ENCODE peak calls at places on chromosomes 16 and 17, in six cellular contexts. X is tibial nerve, Y is heart left ventricle, U is lower leg skin, T is uterus, G is A549. Z is an unnamed sample.

GRCh38 chr16:24729967-24730815 is 740 bp downstream of the TNRC6A start:
- DNase-seq in X (no peak), Y (peak), U (no peak), T (peak), G (peak), Z (no peak)

GRCh38 chr17:15941781-15942180 is 3.1 kb upstream of the ADORA2B start:
- DNase-seq in X (no peak), Y (no peak), U (no peak), T (no peak), G (no peak), Z (no peak)

GRCh38 chr17:81576621-81577277 is 24.6 kb upstream of the FAAP100 start:
- DNase-seq in X (no peak), Y (no peak), U (no peak), T (no peak), G (peak), Z (no peak)

GRCh38 chr16:54347961-54348360 is 61.4 kb upstream of the IRX3 start:
- DNase-seq in X (no peak), Y (no peak), U (no peak), T (no peak), G (no peak), Z (no peak)

GRCh38 chr17:40542562-40543411 is 22.5 kb downstream of the CCR7 start:
- DNase-seq in X (peak), Y (peak), U (peak), T (peak), G (peak), Z (peak)

GRCh38 chr17:6657633-6658287 is 6.2 kb downstream of the C17orf100 start:
- DNase-seq in X (no peak), Y (no peak), U (peak), T (no peak), G (no peak), Z (no peak)

GRCh38 chr16:80014241-80014939 is 413.9 kb upstream of the MAF start:
- DNase-seq in X (no peak), Y (no peak), U (no peak), T (no peak), G (no peak), Z (no peak)

GRCh38 chr16:57741660-57742191 is 6.2 kb downstream of the KATNB1 start:
- DNase-seq in X (no peak), Y (no peak), U (no peak), T (no peak), G (no peak), Z (no peak)

GRCh38 chr17:17035490-17035889 is 6.8 kb upstream of the MPRIP start:
- DNase-seq in X (no peak), Y (no peak), U (no peak), T (no peak), G (no peak), Z (no peak)

GRCh38 chr16:10556240-10556639 is 24.2 kb downstream of the EMP2 start:
- DNase-seq in X (no peak), Y (no peak), U (no peak), T (no peak), G (no peak), Z (no peak)

GRCh38 chr16:67444259-67445125 is 13.6 kb downstream of the HSD11B2 start:
- DNase-seq in X (no peak), Y (no peak), U (no peak), T (no peak), G (no peak), Z (no peak)

GRCh38 chr16:86049641-86050040 is 150.7 kb downstream of the IRF8 start:
- DNase-seq in X (no peak), Y (no peak), U (no peak), T (no peak), G (no peak), Z (no peak)

GRCh38 chr17:42251115-42251514 is 25.1 kb downstream of the STAT5B start:
- DNase-seq in X (no peak), Y (no peak), U (no peak), T (no peak), G (peak), Z (no peak)

GRCh38 chr16:65059421-65059980 is 62.4 kb downstream of the CDH11 start:
- DNase-seq in X (no peak), Y (no peak), U (no peak), T (no peak), G (no peak), Z (no peak)

GRCh38 chr16:57530531-57531252 is 5.7 kb downstream of the CCDC102A start:
- DNase-seq in X (no peak), Y (no peak), U (peak), T (peak), G (no peak), Z (peak)

GRCh38 chr17:83156408-83156807 is 77.0 kb downstream of the METRNL start:
- DNase-seq in X (peak), Y (no peak), U (peak), T (no peak), G (no peak), Z (no peak)

GRCh38 chr16:11309895-11310633 is 28.9 kb upstream of the PRM1 start:
- DNase-seq in X (no peak), Y (no peak), U (no peak), T (no peak), G (no peak), Z (no peak)

GRCh38 chr17:16027708-16028584 is 28.3 kb downstream of the TTC19 start:
- DNase-seq in X (no peak), Y (no peak), U (no peak), T (peak), G (peak), Z (no peak)

GRCh38 chr17:18896146-18896545 is 38.2 kb downstream of the PRPSAP2 start:
- DNase-seq in X (no peak), Y (no peak), U (no peak), T (no peak), G (no peak), Z (no peak)

GRCh38 chr17:68468334-68468733 is 11.0 kb upstream of the WIPI1 start:
- DNase-seq in X (no peak), Y (peak), U (no peak), T (no peak), G (no peak), Z (no peak)

GRCh38 chr16:19131809-19132777 is 18.3 kb downstream of the ITPRIPL2 start:
- DNase-seq in X (no peak), Y (no peak), U (peak), T (no peak), G (no peak), Z (no peak)

GRCh38 chr17:81858170-81858966 is 2.0 kb downstream of the P4HB start:
- DNase-seq in X (no peak), Y (no peak), U (no peak), T (no peak), G (no peak), Z (no peak)

GRCh38 chr17:2689411-2690164 is 22.0 kb downstream of the CLUH start:
- DNase-seq in X (no peak), Y (peak), U (peak), T (no peak), G (no peak), Z (peak)

GRCh38 chr17:32223703-32224102 is 41.9 kb upstream of the RHBDL3 start:
- DNase-seq in X (no peak), Y (no peak), U (no peak), T (no peak), G (no peak), Z (no peak)

GRCh38 chr17:45225964-45226530 is 4.4 kb downstream of the FMNL1 start:
- DNase-seq in X (peak), Y (peak), U (peak), T (peak), G (no peak), Z (peak)

GRCh38 chr16:82329504-82330192 is 159.6 kb upstream of the MPHOSPH6 start:
- DNase-seq in X (no peak), Y (no peak), U (no peak), T (no peak), G (no peak), Z (peak)

GRCh38 chr17:69870751-69871199 is 204.2 kb upstream of the KCNJ16 start:
- DNase-seq in X (no peak), Y (no peak), U (no peak), T (no peak), G (no peak), Z (peak)

GRCh38 chr16:66850115-66850815 is 6.1 kb downstream of the CA7 start:
- DNase-seq in X (no peak), Y (no peak), U (no peak), T (no peak), G (no peak), Z (peak)

GRCh38 chr17:73292031-73292531 is 19.7 kb downstream of the CDC42EP4 start:
- DNase-seq in X (no peak), Y (peak), U (no peak), T (no peak), G (no peak), Z (no peak)

GRCh38 chr16:1277016-1277944 is 21.4 kb downstream of the TPSD1 start:
- DNase-seq in X (no peak), Y (no peak), U (no peak), T (no peak), G (no peak), Z (no peak)

GRCh38 chr17:17114592-17115225 is 72.5 kb downstream of the MPRIP start:
- DNase-seq in X (no peak), Y (no peak), U (no peak), T (no peak), G (no peak), Z (no peak)

GRCh38 chr16:83689385-83689831 is 118.4 kb upstream of the HSBP1 start:
- DNase-seq in X (no peak), Y (no peak), U (no peak), T (peak), G (no peak), Z (no peak)

DNA sequence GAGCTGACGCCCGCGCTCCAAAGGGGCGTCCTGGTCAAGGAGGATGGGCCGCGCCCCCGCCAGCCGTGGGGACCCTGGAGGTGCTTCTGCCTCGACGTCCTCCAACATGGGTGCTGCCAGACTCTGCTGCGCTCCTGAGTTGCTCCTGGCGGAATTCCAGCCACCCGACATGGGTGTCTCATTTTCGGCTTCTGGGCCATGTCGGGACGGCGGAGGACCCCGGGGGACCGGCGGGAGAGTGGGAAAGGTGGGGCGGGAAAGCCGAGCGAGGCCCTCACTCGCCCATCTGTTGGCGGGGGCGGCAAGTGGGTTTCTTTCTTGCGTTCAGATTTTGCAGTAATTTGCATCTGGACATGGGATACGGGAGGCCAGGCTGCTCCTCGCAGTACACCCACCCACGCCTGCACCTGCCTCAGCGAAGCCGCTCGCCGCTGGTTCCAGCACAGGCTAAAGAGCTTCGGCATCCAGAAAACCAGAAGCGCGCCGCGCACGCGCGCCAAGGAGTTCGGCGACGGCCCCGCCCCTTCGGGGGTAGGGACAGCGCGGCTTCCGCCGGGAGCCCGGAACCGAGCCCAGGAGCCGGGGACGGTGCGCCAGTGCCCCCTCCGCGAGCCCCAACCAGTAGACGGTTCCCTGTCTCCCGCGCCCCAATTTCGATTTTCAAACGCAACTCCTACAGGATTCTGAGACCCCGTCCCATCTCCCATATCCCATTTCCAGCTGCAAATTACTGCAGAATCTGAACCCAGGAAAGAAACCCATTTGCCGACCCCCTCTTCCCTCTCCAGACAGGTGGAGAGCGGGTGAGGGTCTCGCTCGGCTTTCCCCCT is at the start of gene ARMC7:
- DNase-seq in X (peak), Y (peak), U (peak), T (peak), G (peak), Z (peak)
- TF ChIP-seq POLR2A in X (peak), Y (peak), U (no peak), T (peak), G (peak), Z (peak)

DNA sequence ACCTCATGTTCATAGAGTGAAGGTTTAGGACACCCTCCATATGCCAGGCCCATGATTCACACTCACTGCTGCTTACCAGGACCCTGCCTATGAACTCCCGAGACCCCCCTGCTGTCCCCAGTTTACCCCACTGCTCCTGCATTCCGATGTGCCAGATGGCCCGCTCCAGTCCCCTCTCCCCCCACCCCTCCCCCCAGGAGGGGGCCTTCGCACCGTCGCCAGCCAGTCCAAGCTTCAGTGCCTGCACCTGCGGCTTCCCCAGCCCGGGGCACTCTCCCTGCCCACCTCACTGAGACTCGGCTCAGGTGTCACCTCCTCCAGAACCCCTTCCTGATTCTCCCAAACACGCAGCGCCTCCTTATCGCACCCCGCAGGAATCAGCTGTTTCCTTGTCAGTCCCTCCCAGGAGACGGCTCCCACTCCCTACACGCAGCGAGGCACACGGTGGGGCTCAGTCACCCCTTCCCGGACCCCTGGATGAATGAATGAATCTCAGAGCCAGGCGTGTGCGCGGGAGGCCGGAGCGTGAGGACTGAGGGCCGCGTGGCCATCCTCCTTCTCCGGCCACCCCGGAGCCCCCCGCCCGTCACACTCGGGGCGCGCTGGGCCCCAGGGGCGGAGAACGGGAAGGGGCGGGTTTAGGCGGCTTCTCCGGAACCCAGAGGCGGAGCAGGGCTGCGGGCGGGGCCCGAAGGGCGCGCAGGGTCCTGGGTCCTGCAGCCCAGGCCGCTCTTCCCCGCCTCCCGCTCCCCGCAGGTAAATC is 1.7 kb downstream of the MYO1C start:
- DNase-seq in X (no peak), Y (peak), U (peak), T (peak), G (peak), Z (no peak)
- TF ChIP-seq POLR2A in X (peak), Y (peak), U (no peak), T (peak), G (peak), Z (peak)

GRCh38 chr16:68754117-68754792 is 17.2 kb downstream of the CDH1 start:
- DNase-seq in X (no peak), Y (no peak), U (no peak), T (no peak), G (no peak), Z (no peak)
- TF ChIP-seq POLR2A in X (no peak), Y (no peak), U (no peak), T (no peak), G (no peak), Z (no peak)

DNA sequence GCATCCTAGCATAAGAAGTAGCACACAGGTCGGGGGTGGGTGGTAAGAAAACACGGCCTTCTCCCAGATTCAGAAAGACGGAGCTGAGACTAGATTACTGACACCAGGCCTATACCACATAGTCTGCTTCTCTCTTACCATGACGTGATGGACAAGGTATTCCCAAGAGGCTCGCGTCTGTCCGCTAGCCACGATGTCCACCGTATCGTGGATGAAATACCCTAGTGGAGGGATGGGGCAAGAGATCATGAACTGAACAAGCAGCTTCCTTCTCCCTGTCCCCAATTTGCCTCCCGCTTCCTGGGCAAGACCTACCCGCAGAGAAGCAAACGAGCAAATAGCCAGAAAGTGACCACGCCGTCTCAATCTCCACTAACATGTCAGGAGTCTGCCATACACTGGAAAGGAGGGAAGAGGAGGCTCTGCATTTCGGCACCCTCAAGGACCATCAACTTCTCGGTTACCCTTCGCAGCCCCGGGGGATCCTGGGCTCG is 820 bp downstream of the TLCD1 start:
- DNase-seq in X (no peak), Y (no peak), U (no peak), T (no peak), G (peak), Z (no peak)
- TF ChIP-seq POLR2A in X (no peak), Y (no peak), U (no peak), T (no peak), G (peak), Z (no peak)

GRCh38 chr16:23635958-23636357 is 5.2 kb downstream of the PALB2 start:
- DNase-seq in X (no peak), Y (no peak), U (no peak), T (no peak), G (no peak), Z (no peak)

GRCh38 chr16:23642246-23642774 is 1.0 kb downstream of the DCTN5 start:
- DNase-seq in X (no peak), Y (no peak), U (no peak), T (no peak), G (no peak), Z (no peak)

GRCh38 chr16:23640669-23640958 is 496 bp downstream of the PALB2 start:
- DNase-seq in X (no peak), Y (no peak), U (no peak), T (no peak), G (peak), Z (no peak)

GRCh38 chr16:23640959-23641765 is at the start of the genes DCTN5 and PALB2:
- DNase-seq in X (peak), Y (peak), U (peak), T (peak), G (peak), Z (peak)
- TF ChIP-seq POLR2A in X (no peak), Y (peak), U (no peak), T (peak), G (peak), Z (no peak)

GRCh38 chr17:47957591-47958490 is at the start of gene PRR15L:
- DNase-seq in X (no peak), Y (no peak), U (no peak), T (no peak), G (no peak), Z (peak)
- TF ChIP-seq POLR2A in X (no peak), Y (no peak), U (no peak), T (peak), G (no peak), Z (peak)

GRCh38 chr17:78679495-78680395 is 102.3 kb downstream of the CYTH1 start:
- DNase-seq in X (no peak), Y (no peak), U (no peak), T (no peak), G (no peak), Z (no peak)

GRCh38 chr17:78682363-78682762 is 99.7 kb downstream of the CYTH1 start:
- DNase-seq in X (no peak), Y (no peak), U (no peak), T (no peak), G (no peak), Z (no peak)

GRCh38 chr17:78684026-78684425 is 98.0 kb downstream of the CYTH1 start:
- DNase-seq in X (no peak), Y (no peak), U (no peak), T (no peak), G (no peak), Z (no peak)

GRCh38 chr17:78680436-78680835 is 101.6 kb downstream of the CYTH1 start:
- DNase-seq in X (no peak), Y (no peak), U (no peak), T (no peak), G (no peak), Z (no peak)

GRCh38 chr17:78683031-78683961 is 98.8 kb downstream of the CYTH1 start:
- DNase-seq in X (no peak), Y (no peak), U (no peak), T (no peak), G (no peak), Z (no peak)
- TF ChIP-seq POLR2A in X (no peak), Y (no peak), U (no peak), T (no peak), G (no peak), Z (no peak)

GRCh38 chr16:89687092-89687940 is 827 bp downstream of the CDK10 start:
- DNase-seq in X (no peak), Y (no peak), U (no peak), T (no peak), G (peak), Z (no peak)
- TF ChIP-seq POLR2A in X (no peak), Y (no peak), U (no peak), T (no peak), G (no peak), Z (no peak)